ENCODE peak calls at places on chromosomes 6 and 20, in five cellular contexts. I, K, B, J and Q are unnamed samples.
A peak's percentile ranks its signal among the peaks of the same experiment; 100 is the strongest.

GRCh38 chr20:44073011-44073674 is 113.8 kb downstream of the JPH2 start:
- DNase-seq in I (no peak), K (no peak), B (no peak), J (peak; percentile 4), Q (no peak)

GRCh38 chr6:79031821-79032590 is 46.0 kb downstream of the PHIP start:
- DNase-seq in I (peak; percentile 63), K (no peak), B (no peak), J (no peak), Q (no peak)

GRCh38 chr6:129709909-129710721 is at the start of gene ARHGAP18:
- DNase-seq in I (peak; percentile 72), K (peak; percentile 94), B (peak; percentile 98), J (peak; percentile 73), Q (peak; percentile 83)

GRCh38 chr6:82094166-82094806 is 153.3 kb downstream of the IBTK start:
- DNase-seq in I (no peak), K (no peak), B (no peak), J (no peak), Q (no peak)

GRCh38 chr6:132788658-132789397 is 9.6 kb downstream of the SLC18B1 start:
- DNase-seq in I (no peak), K (no peak), B (no peak), J (no peak), Q (no peak)

GRCh38 chr6:36126121-36126520 is 4.2 kb upstream of the MAPK13 start:
- DNase-seq in I (no peak), K (no peak), B (no peak), J (no peak), Q (no peak)

GRCh38 chr6:107490568-107491058 is 696 bp downstream of the SOBP start:
- DNase-seq in I (no peak), K (no peak), B (no peak), J (no peak), Q (no peak)

GRCh38 chr6:161422710-161423109 is 148.8 kb upstream of the AGPAT4 start:
- DNase-seq in I (no peak), K (no peak), B (no peak), J (no peak), Q (no peak)

GRCh38 chr6:19664050-19664449 is 173.1 kb upstream of the ID4 start:
- DNase-seq in I (no peak), K (no peak), B (no peak), J (no peak), Q (no peak)

GRCh38 chr6:162211022-162211421 is 516.5 kb downstream of the PRKN start:
- DNase-seq in I (no peak), K (no peak), B (no peak), J (no peak), Q (no peak)

GRCh38 chr20:60030471-60030870 is 72.2 kb downstream of the CDH26 start:
- DNase-seq in I (no peak), K (no peak), B (no peak), J (no peak), Q (no peak)

GRCh38 chr6:83696674-83697073 is 12.2 kb downstream of the SNAP91 start:
- DNase-seq in I (no peak), K (no peak), B (no peak), J (no peak), Q (no peak)

GRCh38 chr6:160133441-160134336 is 12.1 kb downstream of the SLC22A1 start:
- DNase-seq in I (no peak), K (no peak), B (no peak), J (no peak), Q (no peak)